ENCODE peak calls at places on chromosomes 4 and X, in five cellular contexts. O is HepG2, T is H1, F is GM12878, R is K562. D is an unnamed sample.

GRCh38 chr4:145731026-145731425 is 51.1 kb downstream of the C4orf51 start:
- DNase-seq in O (peak), T (no peak), F (no peak), R (no peak), D (no peak)

GRCh38 chr4:123438031-123438430 is 41.4 kb downstream of the SPRY1 start:
- DNase-seq in O (no peak), T (no peak), F (no peak), R (no peak), D (no peak)

GRCh38 chrX:67614006-67614405 is 70.2 kb downstream of the AR start:
- DNase-seq in O (no peak), T (no peak), F (no peak), R (no peak), D (no peak)

GRCh38 chrX:25597561-25597960 is 540.6 kb upstream of the MAGEB18 start:
- DNase-seq in O (no peak), T (no peak), F (no peak), R (no peak), D (no peak)

GRCh38 chrX:119696251-119696890 is 3.4 kb upstream of the SEPTIN6 start:
- DNase-seq in O (no peak), T (no peak), F (no peak), R (no peak), D (no peak)

GRCh38 chr4:66829310-66829709 is 716.0 kb downstream of the CENPC start:
- DNase-seq in O (no peak), T (no peak), F (no peak), R (no peak), D (no peak)

GRCh38 chr4:114052227-114052626 is 72.8 kb upstream of the ARSJ start:
- DNase-seq in O (no peak), T (no peak), F (no peak), R (no peak), D (no peak)

GRCh38 chr4:26242451-26242850 is 78.4 kb upstream of the RBPJ start:
- DNase-seq in O (no peak), T (no peak), F (no peak), R (no peak), D (no peak)

GRCh38 chr4:158999166-158999682 is 103.7 kb upstream of the RAPGEF2 start:
- DNase-seq in O (no peak), T (no peak), F (no peak), R (no peak), D (no peak)

DNA sequence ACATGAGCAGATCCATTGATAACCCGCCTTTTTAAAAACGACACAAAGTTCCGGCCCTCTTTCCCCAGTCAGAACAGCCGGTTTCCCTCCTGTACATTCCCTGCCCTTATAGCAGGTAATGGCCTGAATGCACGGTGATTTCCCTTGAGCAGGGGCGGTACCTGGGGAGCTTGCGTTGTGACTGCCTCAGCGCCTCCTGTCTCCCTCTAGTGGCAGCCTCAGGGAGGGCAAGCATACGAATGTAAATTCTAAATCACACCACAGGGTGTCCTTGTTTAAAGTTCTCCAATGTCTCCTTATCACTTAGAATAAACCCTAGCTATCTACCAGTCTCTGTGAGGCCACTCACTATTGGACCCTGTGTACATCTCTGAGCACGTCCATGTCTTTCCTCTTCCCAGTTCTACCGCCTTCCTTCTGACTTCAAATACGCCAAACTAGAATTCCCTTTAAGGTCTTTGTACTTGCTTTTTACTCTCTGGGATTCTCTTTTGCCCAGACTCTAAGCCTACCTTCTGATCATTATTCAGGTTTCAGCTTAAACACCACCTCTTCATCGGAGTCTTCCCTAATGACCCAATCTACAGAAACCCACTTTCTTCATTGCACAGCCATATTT is 18.4 kb upstream of the LDB2 start:
- DNase-seq in O (peak), T (peak), F (peak), R (peak), D (peak)
- TF ChIP-seq YY1 in O (peak), T (peak), F (peak), R (no peak), D (no peak)

GRCh38 chr4:169341490-169341889 is 70.7 kb upstream of the SH3RF1 start:
- DNase-seq in O (no peak), T (no peak), F (peak), R (no peak), D (no peak)

GRCh38 chr4:169337510-169337909 is 66.8 kb upstream of the SH3RF1 start:
- DNase-seq in O (no peak), T (no peak), F (no peak), R (no peak), D (no peak)

GRCh38 chr4:169340834-169341233 is 70.1 kb upstream of the SH3RF1 start:
- DNase-seq in O (no peak), T (no peak), F (no peak), R (no peak), D (no peak)

GRCh38 chr4:169335331-169335730 is 64.6 kb upstream of the SH3RF1 start:
- DNase-seq in O (no peak), T (no peak), F (no peak), R (no peak), D (no peak)

GRCh38 chr4:169338246-169338645 is 67.5 kb upstream of the SH3RF1 start:
- DNase-seq in O (no peak), T (no peak), F (no peak), R (no peak), D (no peak)
- TF ChIP-seq SP1 in O (no peak), T (no peak), F (no peak), R (no peak), D (no peak)

GRCh38 chr4:109589605-109590004 is 29.6 kb downstream of the MCUB start:
- DNase-seq in O (no peak), T (no peak), F (no peak), R (no peak), D (no peak)

GRCh38 chr4:109590841-109591357 is 30.9 kb downstream of the MCUB start:
- DNase-seq in O (no peak), T (no peak), F (no peak), R (no peak), D (no peak)

GRCh38 chr4:109592367-109592766 is 32.3 kb downstream of the MCUB start:
- DNase-seq in O (no peak), T (no peak), F (no peak), R (no peak), D (no peak)

GRCh38 chr4:109589119-109589518 is 29.1 kb downstream of the MCUB start:
- DNase-seq in O (no peak), T (no peak), F (no peak), R (no peak), D (no peak)

DNA sequence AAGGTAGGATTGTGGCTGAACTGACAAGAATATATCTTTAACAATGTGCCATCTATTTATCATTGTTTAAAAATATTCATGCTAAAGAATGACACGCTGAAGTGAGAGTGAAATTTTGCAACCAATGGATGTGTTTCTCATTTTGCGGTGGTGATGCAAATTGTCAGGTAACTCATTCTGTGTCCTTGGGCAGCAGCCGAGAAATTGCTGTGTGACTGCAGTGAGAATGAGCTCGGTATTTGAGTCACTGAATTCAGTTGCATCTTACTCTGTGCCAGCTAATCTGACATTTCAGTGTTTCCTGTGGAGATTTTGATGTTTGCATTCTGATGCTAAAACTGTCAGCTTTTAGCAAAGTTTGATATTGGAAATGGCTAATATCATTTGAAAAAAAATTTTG is 28.1 kb downstream of the MCUB start:
- DNase-seq in O (no peak), T (no peak), F (peak), R (no peak), D (no peak)
- TF ChIP-seq YY1 in O (no peak), T (no peak), F (no peak), R (no peak), D (no peak)

GRCh38 chrX:144916785-144917184 is 330.5 kb upstream of the SPANXN1 start:
- DNase-seq in O (no peak), T (no peak), F (no peak), R (no peak), D (no peak)
- TF ChIP-seq SP1 in O (no peak), T (no peak), F (no peak), R (no peak), D (no peak)

GRCh38 chr4:127993150-127993549 is 27.9 kb downstream of the ABHD18 start:
- DNase-seq in O (no peak), T (no peak), F (no peak), R (no peak), D (no peak)

GRCh38 chr4:127995776-127996175 is 30.6 kb downstream of the ABHD18 start:
- DNase-seq in O (no peak), T (no peak), F (no peak), R (no peak), D (no peak)

GRCh38 chr4:127997534-127998388 is 32.6 kb downstream of the ABHD18 start:
- DNase-seq in O (no peak), T (no peak), F (peak), R (no peak), D (no peak)
- TF ChIP-seq YY1 in O (no peak), T (no peak), F (no peak), R (no peak), D (no peak)

GRCh38 chrX:154019633-154020499 is at the start of gene IRAK1:
- DNase-seq in O (no peak), T (no peak), F (no peak), R (peak), D (no peak)

GRCh38 chrX:154022108-154022507 is 2.4 kb upstream of the IRAK1 start:
- DNase-seq in O (no peak), T (no peak), F (no peak), R (no peak), D (no peak)

GRCh38 chrX:154020500-154021115 is 906 bp upstream of the IRAK1 start:
- DNase-seq in O (no peak), T (no peak), F (no peak), R (no peak), D (no peak)

GRCh38 chrX:154022716-154023115 is 3.0 kb upstream of the IRAK1 start:
- DNase-seq in O (no peak), T (no peak), F (no peak), R (no peak), D (no peak)

GRCh38 chrX:154021131-154021611 is 1.5 kb upstream of the IRAK1 start:
- DNase-seq in O (no peak), T (no peak), F (no peak), R (no peak), D (no peak)
- TF ChIP-seq SP1 in O (no peak), T (no peak), F (no peak), R (no peak), D (no peak)

GRCh38 chr4:168920438-168921081 is 89.5 kb downstream of the CBR4 start:
- DNase-seq in O (no peak), T (no peak), F (no peak), R (no peak), D (no peak)

GRCh38 chr4:168924648-168925047 is 85.4 kb downstream of the CBR4 start:
- DNase-seq in O (no peak), T (no peak), F (no peak), R (no peak), D (no peak)

GRCh38 chr4:168919706-168920324 is 90.2 kb downstream of the CBR4 start:
- DNase-seq in O (peak), T (no peak), F (no peak), R (no peak), D (no peak)

GRCh38 chr4:168925789-168926490 is 84.1 kb downstream of the CBR4 start:
- DNase-seq in O (no peak), T (no peak), F (no peak), R (no peak), D (no peak)

GRCh38 chr4:168923526-168924194 is 86.4 kb downstream of the CBR4 start:
- DNase-seq in O (peak), T (no peak), F (peak), R (peak), D (peak)
- TF ChIP-seq YY1 in O (no peak), T (peak), F (peak), R (no peak), D (peak)

DNA sequence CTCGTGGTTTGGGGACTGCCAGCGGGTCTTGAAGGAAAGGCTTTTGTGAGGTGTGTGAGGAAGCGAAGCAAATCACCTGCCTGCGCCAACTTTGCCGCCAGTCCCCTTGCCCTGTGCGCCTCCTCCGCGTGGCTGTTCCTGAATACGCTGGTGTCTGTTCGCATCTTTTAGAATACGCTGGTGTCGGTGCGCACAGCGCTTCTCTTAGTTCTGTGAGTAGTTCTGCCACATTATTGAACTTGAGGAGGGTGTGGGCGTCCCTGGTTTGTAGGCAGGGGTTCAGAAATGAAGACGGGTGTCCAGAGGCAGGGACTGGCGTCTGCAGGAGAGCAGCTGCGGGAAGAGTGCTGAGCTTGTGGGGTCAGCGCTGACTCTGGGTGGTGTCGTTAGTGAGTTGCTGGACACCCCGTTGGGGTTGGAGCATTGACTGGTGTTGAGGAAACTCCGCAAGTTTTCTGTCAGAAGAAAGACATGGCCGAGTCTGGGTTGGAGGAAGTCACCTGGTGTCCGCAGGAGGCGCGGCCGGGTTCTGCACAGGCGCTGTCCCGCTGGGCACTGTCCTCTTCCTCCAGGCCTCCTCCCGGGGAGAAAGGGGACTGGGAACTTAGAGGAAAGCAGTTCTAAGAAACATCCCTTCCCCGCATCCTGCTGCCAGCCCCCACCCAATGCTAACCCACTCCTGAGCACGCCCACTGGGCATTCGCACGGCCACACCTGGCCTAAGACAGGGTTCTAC is 952 bp downstream of the ZNF718 start:
- DNase-seq in O (no peak), T (no peak), F (no peak), R (peak), D (no peak)
- TF ChIP-seq SP1 in O (no peak), T (no peak), F (no peak), R (no peak), D (no peak)

GRCh38 chrX:13067842-13068241 is 23.4 kb upstream of the FAM9C start:
- DNase-seq in O (no peak), T (no peak), F (no peak), R (no peak), D (no peak)

GRCh38 chrX:13068651-13069050 is 24.2 kb upstream of the FAM9C start:
- DNase-seq in O (no peak), T (no peak), F (no peak), R (no peak), D (no peak)

GRCh38 chrX:13059676-13060499 is 15.5 kb upstream of the FAM9C start:
- DNase-seq in O (no peak), T (no peak), F (no peak), R (peak), D (peak)

GRCh38 chrX:13066391-13066790 is 22.0 kb upstream of the FAM9C start:
- DNase-seq in O (no peak), T (no peak), F (no peak), R (no peak), D (no peak)

DNA sequence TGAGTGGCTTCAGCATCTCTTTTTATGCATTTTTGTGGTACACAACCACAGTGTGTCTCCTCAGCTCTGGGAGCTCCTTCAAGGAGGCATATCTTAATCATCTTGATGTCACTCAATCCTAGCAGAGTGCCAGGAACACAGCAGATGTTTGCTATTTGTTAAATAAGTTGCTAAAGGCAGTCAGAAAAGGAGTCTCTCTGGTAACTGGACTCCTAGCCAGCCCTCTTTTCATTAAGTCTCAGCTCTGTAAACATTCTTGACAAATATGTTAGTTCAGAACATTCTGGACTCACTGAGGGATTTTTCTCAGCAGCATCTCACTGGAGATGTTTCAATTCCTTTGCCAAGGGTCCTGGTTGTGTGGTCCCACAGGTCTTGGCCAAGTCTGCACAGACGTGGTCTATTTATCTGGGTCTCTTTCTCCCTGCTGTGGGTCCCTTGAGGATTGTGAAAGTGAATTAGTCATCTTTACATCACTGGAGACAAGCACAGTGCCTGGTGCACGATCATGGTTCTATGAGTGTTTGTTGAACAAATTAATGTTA is 20.3 kb upstream of the FAM9C start:
- DNase-seq in O (no peak), T (no peak), F (no peak), R (no peak), D (no peak)
- TF ChIP-seq YY1 in O (no peak), T (no peak), F (no peak), R (no peak), D (no peak)

D was measured in HCT116.